ENCODE peak calls at places on chromosomes 2 and 18, in eight cellular contexts. U is spleen, J is transverse colon, W is body of pancreas, V is lower leg skin, R is IMR-90, H is stomach, N is prostate gland. C is an unnamed sample.

GRCh38 chr2:60555794-60556161 is 2.3 kb upstream of the BCL11A start:
- DNase-seq in U (no peak), J (no peak), W (no peak), V (no peak), R (no peak), H (no peak), N (no peak), C (peak)

GRCh38 chr2:226050822-226051221 is 651.3 kb downstream of the NYAP2 start:
- DNase-seq in U (no peak), J (no peak), W (no peak), V (no peak), R (no peak), H (no peak), N (no peak), C (no peak)

GRCh38 chr18:23317975-23318675 is 135.0 kb upstream of the RIOK3 start:
- DNase-seq in U (no peak), J (no peak), W (no peak), V (no peak), R (peak), H (no peak), N (no peak), C (no peak)

GRCh38 chr18:49890041-49890440 is 76.7 kb upstream of the ACAA2 start:
- DNase-seq in U (no peak), J (no peak), W (no peak), V (peak), R (no peak), H (no peak), N (no peak), C (no peak)

GRCh38 chr2:218257390-218257981 is 3.3 kb upstream of the GPBAR1 start:
- DNase-seq in U (no peak), J (peak), W (peak), V (peak), R (no peak), H (no peak), N (no peak), C (peak)

GRCh38 chr2:164694275-164694695 is 73.0 kb upstream of the GRB14 start:
- DNase-seq in U (no peak), J (no peak), W (no peak), V (no peak), R (peak), H (no peak), N (no peak), C (no peak)

GRCh38 chr18:23092121-23092520 is 43.2 kb upstream of the CABLES1 start:
- DNase-seq in U (peak), J (no peak), W (no peak), V (no peak), R (no peak), H (no peak), N (no peak), C (no peak)

GRCh38 chr2:70684846-70685622 is 83.0 kb downstream of the ADD2 start:
- DNase-seq in U (no peak), J (no peak), W (no peak), V (peak), R (no peak), H (peak), N (no peak), C (no peak)

GRCh38 chr2:144508162-144508765 is 11.7 kb downstream of the ZEB2 start:
- DNase-seq in U (no peak), J (no peak), W (no peak), V (peak), R (no peak), H (no peak), N (no peak), C (peak)

GRCh38 chr2:95316466-95317122 is 19.4 kb downstream of the KCNIP3 start:
- DNase-seq in U (peak), J (no peak), W (no peak), V (no peak), R (peak), H (no peak), N (no peak), C (no peak)

GRCh38 chr2:24208490-24208889 is 33.6 kb downstream of the FAM228A start:
- DNase-seq in U (no peak), J (no peak), W (no peak), V (no peak), R (no peak), H (no peak), N (no peak), C (no peak)

GRCh38 chr2:5693288-5694015 is 1.3 kb downstream of the SOX11 start:
- DNase-seq in U (peak), J (no peak), W (no peak), V (no peak), R (peak), H (no peak), N (no peak), C (no peak)

GRCh38 chr18:75041586-75041985 is 167.4 kb downstream of the PTGR3 start:
- DNase-seq in U (no peak), J (no peak), W (no peak), V (no peak), R (peak), H (no peak), N (no peak), C (peak)

DNA sequence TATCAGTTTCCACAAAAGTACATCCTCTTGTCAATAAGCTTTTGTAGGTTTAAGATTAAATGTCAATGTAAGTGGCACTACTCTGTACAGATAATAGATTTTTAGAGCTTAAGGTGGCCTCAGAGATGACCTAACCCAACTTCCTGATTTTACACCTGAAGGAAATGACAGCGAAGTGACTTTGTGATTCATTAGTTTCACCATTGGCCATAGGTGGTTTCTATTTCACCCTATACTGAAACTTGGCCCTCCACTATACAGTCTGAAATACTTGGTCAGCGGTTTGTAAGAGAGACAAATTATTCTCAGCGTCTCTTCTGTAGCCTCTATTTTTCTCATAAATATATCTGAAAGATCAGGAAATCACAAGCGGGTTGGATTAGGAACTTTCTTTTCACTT is 330.4 kb upstream of the FAM98A start:
- DNase-seq in U (no peak), J (no peak), W (no peak), V (no peak), R (no peak), H (no peak), N (no peak), C (no peak)
- TF ChIP-seq POLR2A in U (no peak), J (no peak), W (no peak), V (no peak), R (no peak), H (no peak), N (no peak), C (no peak)

DNA sequence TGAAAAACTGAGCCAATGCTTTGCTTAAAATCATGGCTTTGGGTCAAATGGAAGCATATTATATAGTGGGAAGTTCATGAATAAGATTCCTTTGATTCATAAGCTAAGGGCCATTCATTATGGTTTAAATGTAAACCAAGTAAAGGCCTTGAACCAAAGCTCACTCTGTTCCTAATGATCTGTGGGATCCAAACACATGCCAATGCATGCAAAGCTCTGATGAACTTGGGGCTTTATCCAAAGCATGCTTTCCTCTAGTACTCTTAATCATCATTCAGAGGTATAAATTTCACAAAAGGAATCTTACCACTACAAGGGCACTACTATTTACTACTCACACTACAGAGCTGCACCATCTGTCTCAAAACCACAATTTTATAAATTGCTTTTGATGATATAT is 102.8 kb upstream of the RBMS1 start:
- DNase-seq in U (no peak), J (no peak), W (no peak), V (no peak), R (no peak), H (no peak), N (no peak), C (no peak)
- TF ChIP-seq POLR2A in U (no peak), J (no peak), W (no peak), V (no peak), R (no peak), H (no peak), N (no peak), C (no peak)

GRCh38 chr2:113166187-113166645 is 7.6 kb upstream of the PSD4 start:
- DNase-seq in U (no peak), J (no peak), W (no peak), V (peak), R (no peak), H (no peak), N (no peak), C (no peak)

GRCh38 chr2:113167962-113168340 is 5.8 kb upstream of the PSD4 start:
- DNase-seq in U (peak), J (no peak), W (no peak), V (peak), R (no peak), H (no peak), N (no peak), C (no peak)

GRCh38 chr2:113164930-113165585 is 8.7 kb upstream of the PSD4 start:
- DNase-seq in U (peak), J (no peak), W (no peak), V (peak), R (no peak), H (no peak), N (peak), C (no peak)

GRCh38 chr2:113169002-113169530 is 4.7 kb upstream of the PSD4 start:
- DNase-seq in U (peak), J (no peak), W (peak), V (peak), R (no peak), H (no peak), N (no peak), C (no peak)

GRCh38 chr2:113167115-113167932 is 6.4 kb upstream of the PSD4 start:
- DNase-seq in U (peak), J (peak), W (peak), V (peak), R (no peak), H (peak), N (no peak), C (no peak)
- TF ChIP-seq POLR2A in U (no peak), J (peak), W (peak), V (no peak), R (no peak), H (no peak), N (no peak), C (no peak)

GRCh38 chr2:74149249-74149530 is 1.5 kb upstream of the BOLA3 start:
- DNase-seq in U (no peak), J (no peak), W (no peak), V (no peak), R (no peak), H (no peak), N (no peak), C (no peak)

GRCh38 chr2:74148457-74149248 is 941 bp upstream of the BOLA3 start:
- DNase-seq in U (no peak), J (no peak), W (no peak), V (no peak), R (no peak), H (no peak), N (no peak), C (peak)

GRCh38 chr2:74149570-74150319 is 2.0 kb upstream of the BOLA3 start:
- DNase-seq in U (no peak), J (no peak), W (no peak), V (no peak), R (no peak), H (no peak), N (no peak), C (peak)

GRCh38 chr2:74146929-74147728 is 583 bp downstream of the BOLA3 start:
- DNase-seq in U (no peak), J (no peak), W (no peak), V (no peak), R (peak), H (no peak), N (no peak), C (peak)

DNA sequence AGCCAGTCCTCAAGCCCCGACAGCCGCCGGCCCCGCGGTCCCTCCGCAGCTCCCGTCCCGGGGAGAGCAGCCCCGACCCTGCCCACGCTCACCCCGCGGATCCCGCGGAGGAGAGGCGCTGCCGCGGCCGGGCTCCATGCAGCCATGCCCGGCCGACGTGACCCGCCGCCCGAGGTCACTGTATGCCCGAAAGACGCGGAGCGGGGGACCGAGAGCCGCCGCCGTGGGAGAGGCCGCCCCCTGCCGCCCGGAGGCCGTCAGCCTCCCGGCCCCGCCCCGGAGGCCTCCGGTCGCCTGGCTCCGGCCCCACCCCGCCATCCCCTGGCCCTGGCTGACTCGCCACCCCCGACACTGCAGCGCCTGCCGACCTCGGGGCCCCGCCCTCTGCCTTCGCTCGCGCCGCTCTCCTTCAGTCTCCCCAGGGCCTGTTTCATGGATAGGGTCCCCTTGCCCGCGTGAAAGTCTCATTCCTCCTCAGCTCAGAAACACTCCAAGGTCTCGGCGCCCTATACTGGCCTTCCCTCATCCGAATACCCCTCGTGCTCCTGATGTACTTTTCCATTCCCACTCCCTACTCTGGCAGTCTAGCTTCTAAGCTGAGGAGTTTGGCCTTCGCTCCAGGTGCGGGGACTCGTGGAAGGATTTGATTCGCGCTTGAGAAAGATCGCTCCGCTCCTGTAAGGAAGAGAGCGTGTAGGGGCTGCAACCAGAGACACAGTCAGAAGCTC is at the start of gene BOLA3:
- DNase-seq in U (peak), J (peak), W (peak), V (peak), R (peak), H (peak), N (peak), C (peak)
- TF ChIP-seq POLR2A in U (no peak), J (no peak), W (peak), V (no peak), R (peak), H (no peak), N (no peak), C (peak)

GRCh38 chr2:27027211-27027651 is 5.5 kb upstream of the TMEM214 start:
- DNase-seq in U (no peak), J (no peak), W (no peak), V (no peak), R (no peak), H (no peak), N (no peak), C (no peak)

GRCh38 chr2:27038012-27038411 is 5.2 kb downstream of the TMEM214 start:
- DNase-seq in U (no peak), J (no peak), W (no peak), V (no peak), R (no peak), H (no peak), N (no peak), C (no peak)

GRCh38 chr2:27033253-27033852 is 588 bp downstream of the TMEM214 start:
- DNase-seq in U (no peak), J (no peak), W (no peak), V (no peak), R (no peak), H (no peak), N (no peak), C (no peak)

GRCh38 chr2:27029051-27029450 is 3.7 kb upstream of the TMEM214 start:
- DNase-seq in U (no peak), J (no peak), W (no peak), V (no peak), R (no peak), H (no peak), N (no peak), C (no peak)

GRCh38 chr2:27032495-27033252 is at the start of gene TMEM214:
- DNase-seq in U (peak), J (peak), W (peak), V (peak), R (peak), H (peak), N (peak), C (peak)
- TF ChIP-seq POLR2A in U (no peak), J (peak), W (peak), V (no peak), R (peak), H (peak), N (peak), C (peak)

DNA sequence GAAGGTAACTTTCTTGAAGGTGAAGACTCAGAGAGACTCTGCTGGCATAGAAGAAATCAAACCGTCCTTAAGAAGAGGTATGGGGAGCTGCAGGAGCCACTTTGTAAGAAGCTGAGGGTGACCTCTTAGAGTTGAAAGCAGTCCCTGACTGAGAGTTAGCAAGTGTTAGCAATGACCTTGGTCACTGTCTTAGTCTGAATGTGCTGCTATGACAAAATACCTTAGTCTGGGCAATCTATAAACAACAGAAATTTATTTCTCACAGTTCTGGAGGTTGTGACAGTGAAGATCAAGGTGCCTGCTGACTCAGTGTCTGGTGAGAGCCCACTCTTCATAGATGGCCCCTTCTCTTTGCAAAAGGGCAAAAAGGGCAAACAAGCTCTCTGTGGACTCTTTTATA is 35.7 kb upstream of the ACTR3 start:
- DNase-seq in U (no peak), J (no peak), W (no peak), V (no peak), R (no peak), H (no peak), N (no peak), C (no peak)
- TF ChIP-seq POLR2A in U (no peak), J (no peak), W (no peak), V (no peak), R (no peak), H (no peak), N (no peak), C (no peak)

GRCh38 chr2:142415461-142415860 is 284.6 kb upstream of the LRP1B start:
- DNase-seq in U (no peak), J (peak), W (no peak), V (no peak), R (no peak), H (no peak), N (no peak), C (no peak)
- TF ChIP-seq POLR2A in U (no peak), J (no peak), W (no peak), V (no peak), R (no peak), H (no peak), N (no peak), C (no peak)

GRCh38 chr2:152718047-152718908 is at the start of gene ARL6IP6:
- DNase-seq in U (peak), J (peak), W (peak), V (peak), R (peak), H (peak), N (peak), C (peak)
- TF ChIP-seq POLR2A in U (no peak), J (peak), W (peak), V (no peak), R (peak), H (peak), N (peak), C (peak)

GRCh38 chr2:207750315-207750714 is 19.4 kb downstream of the FZD5 start:
- DNase-seq in U (no peak), J (no peak), W (no peak), V (no peak), R (no peak), H (no peak), N (no peak), C (no peak)

GRCh38 chr2:207750876-207751275 is 18.8 kb downstream of the FZD5 start:
- DNase-seq in U (no peak), J (no peak), W (no peak), V (no peak), R (no peak), H (no peak), N (no peak), C (no peak)

GRCh38 chr2:207749873-207750272 is 19.8 kb downstream of the FZD5 start:
- DNase-seq in U (no peak), J (no peak), W (no peak), V (no peak), R (peak), H (no peak), N (no peak), C (no peak)

GRCh38 chr2:207758010-207758409 is 11.7 kb downstream of the FZD5 start:
- DNase-seq in U (no peak), J (no peak), W (no peak), V (no peak), R (no peak), H (no peak), N (no peak), C (no peak)

DNA sequence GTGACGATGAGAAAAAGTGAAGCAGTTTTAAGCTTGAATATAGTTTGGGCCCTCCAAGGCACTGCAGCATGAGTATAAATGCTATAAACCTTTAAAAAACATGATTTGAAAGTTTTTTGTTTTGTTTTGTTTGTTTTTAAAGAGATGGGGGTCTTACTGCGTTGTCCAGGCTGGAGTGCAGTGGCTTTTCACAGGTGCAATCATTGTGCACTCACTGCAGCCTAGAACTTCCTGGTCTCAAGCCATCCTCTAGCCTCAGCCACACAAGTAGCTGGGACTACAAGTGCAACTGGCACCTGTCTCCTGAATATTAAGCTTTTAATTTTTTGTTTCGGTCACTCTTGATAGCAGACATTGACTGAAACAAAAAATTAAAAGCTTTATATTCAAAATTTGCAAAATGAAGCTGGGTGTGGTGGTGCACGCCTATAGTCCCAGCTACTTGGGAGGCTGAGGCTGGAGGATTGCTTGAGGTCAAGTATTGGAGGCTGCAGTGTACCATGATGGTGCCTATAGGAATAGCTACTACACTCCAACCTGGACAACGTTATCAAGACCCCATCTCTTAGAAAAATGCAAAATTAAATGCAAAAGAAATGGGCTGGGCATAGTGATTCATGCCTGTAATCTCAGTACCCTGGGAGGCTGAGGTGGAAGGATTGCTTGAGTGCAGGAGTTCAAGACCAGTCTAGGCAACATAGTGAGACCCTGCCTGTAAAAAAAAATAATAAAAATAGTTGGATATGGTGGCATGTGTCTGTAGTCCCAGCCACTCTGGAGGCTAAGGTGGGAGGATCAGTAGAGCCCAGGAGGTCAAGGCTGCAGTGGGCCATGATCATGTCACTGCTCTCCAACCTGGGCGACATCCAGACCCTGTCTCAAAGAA is 15.0 kb downstream of the FZD5 start:
- DNase-seq in U (no peak), J (no peak), W (no peak), V (no peak), R (no peak), H (no peak), N (no peak), C (no peak)
- TF ChIP-seq POLR2A in U (no peak), J (no peak), W (no peak), V (no peak), R (no peak), H (no peak), N (no peak), C (no peak)